ENCODE peak calls at places on chromosomes 5 and 9, in five cellular contexts. One of them, this sample, is unnamed.
A peak's percentile ranks its signal among the peaks of the same experiment; 100 is the strongest.

GRCh38 chr5:102911973-102912372 is 156.9 kb downstream of the PAM start:
- DNase-seq in pancreas: no peak
- DNase-seq in uterus: no peak
- DNase-seq in IMR-90: peak; percentile 79
- DNase-seq in colonic mucosa: no peak
- DNase-seq in this sample: no peak

GRCh38 chr5:143979044-143979690 is 167.2 kb downstream of the HMHB1 start:
- DNase-seq in pancreas: no peak
- DNase-seq in uterus: no peak
- DNase-seq in IMR-90: no peak
- DNase-seq in colonic mucosa: no peak
- DNase-seq in this sample: peak; percentile 41

GRCh38 chr5:138936-139335 is 47.0 kb downstream of the PLEKHG4B start:
- DNase-seq in pancreas: no peak
- DNase-seq in uterus: no peak
- DNase-seq in IMR-90: no peak
- DNase-seq in colonic mucosa: no peak
- DNase-seq in this sample: no peak

GRCh38 chr5:126274396-126274795 is 148.8 kb upstream of the GRAMD2B start:
- DNase-seq in pancreas: no peak
- DNase-seq in uterus: no peak
- DNase-seq in IMR-90: no peak
- DNase-seq in colonic mucosa: no peak
- DNase-seq in this sample: no peak

GRCh38 chr5:160835818-160836528 is 16.0 kb downstream of the ATP10B start:
- DNase-seq in pancreas: no peak
- DNase-seq in uterus: no peak
- DNase-seq in IMR-90: no peak
- DNase-seq in colonic mucosa: no peak
- DNase-seq in this sample: no peak

GRCh38 chr9:8826281-8826680 is 1026.7 kb upstream of the DMAC1 start:
- DNase-seq in pancreas: no peak
- DNase-seq in uterus: no peak
- DNase-seq in IMR-90: no peak
- DNase-seq in colonic mucosa: no peak
- DNase-seq in this sample: no peak

GRCh38 chr5:176754376-176754942 is 55.9 kb upstream of the UNC5A start:
- DNase-seq in pancreas: no peak
- DNase-seq in uterus: no peak
- DNase-seq in IMR-90: no peak
- DNase-seq in colonic mucosa: no peak
- DNase-seq in this sample: no peak

GRCh38 chr5:80223561-80223960 is 32.3 kb downstream of the SERINC5 start:
- DNase-seq in pancreas: no peak
- DNase-seq in uterus: no peak
- DNase-seq in IMR-90: no peak
- DNase-seq in colonic mucosa: no peak
- DNase-seq in this sample: no peak

GRCh38 chr9:95193067-95193466 is 124.4 kb downstream of the FANCC start:
- DNase-seq in pancreas: no peak
- DNase-seq in uterus: no peak
- DNase-seq in IMR-90: no peak
- DNase-seq in colonic mucosa: no peak
- DNase-seq in this sample: no peak

GRCh38 chr5:10513501-10514442 is 50.1 kb upstream of the ANKRD33B start:
- DNase-seq in pancreas: no peak
- DNase-seq in uterus: no peak
- DNase-seq in IMR-90: peak; percentile 83
- DNase-seq in colonic mucosa: no peak
- DNase-seq in this sample: peak; percentile 66

GRCh38 chr5:75640826-75641225 is 29.6 kb downstream of the ANKDD1B start:
- DNase-seq in pancreas: no peak
- DNase-seq in uterus: no peak
- DNase-seq in IMR-90: peak; percentile 16
- DNase-seq in colonic mucosa: no peak
- DNase-seq in this sample: no peak

GRCh38 chr5:68484307-68485068 is 268.9 kb downstream of the PIK3R1 start:
- DNase-seq in pancreas: no peak
- DNase-seq in uterus: no peak
- DNase-seq in IMR-90: peak; percentile 95
- DNase-seq in colonic mucosa: no peak
- DNase-seq in this sample: no peak

GRCh38 chr9:114283551-114284111 is 39.3 kb upstream of the ORM1 start:
- DNase-seq in pancreas: peak; percentile 49
- DNase-seq in uterus: peak; percentile 12
- DNase-seq in IMR-90: no peak
- DNase-seq in colonic mucosa: no peak
- DNase-seq in this sample: no peak

GRCh38 chr9:127915325-127915752 is 1.5 kb downstream of the ST6GALNAC4 start:
- DNase-seq in pancreas: no peak
- DNase-seq in uterus: no peak
- DNase-seq in IMR-90: no peak
- DNase-seq in colonic mucosa: peak; percentile 67
- DNase-seq in this sample: peak; percentile 33

GRCh38 chr5:61394078-61394701 is 62.1 kb downstream of the ZSWIM6 start:
- DNase-seq in pancreas: no peak
- DNase-seq in uterus: no peak
- DNase-seq in IMR-90: peak; percentile 49
- DNase-seq in colonic mucosa: no peak
- DNase-seq in this sample: no peak

GRCh38 chr5:53035868-53036381 is 46.8 kb downstream of the ITGA2 start:
- DNase-seq in pancreas: no peak
- DNase-seq in uterus: no peak
- DNase-seq in IMR-90: peak; percentile 66
- DNase-seq in colonic mucosa: no peak
- DNase-seq in this sample: no peak

GRCh38 chr5:88172847-88173758 is 95.5 kb downstream of the TMEM161B start:
- DNase-seq in pancreas: no peak
- DNase-seq in uterus: no peak
- DNase-seq in IMR-90: peak; percentile 5
- DNase-seq in colonic mucosa: peak; percentile 32
- DNase-seq in this sample: no peak

GRCh38 chr9:98792096-98792490 is 4.3 kb downstream of the ANKS6 start:
- DNase-seq in pancreas: no peak
- DNase-seq in uterus: no peak
- DNase-seq in IMR-90: no peak
- DNase-seq in colonic mucosa: no peak
- DNase-seq in this sample: no peak

GRCh38 chr5:9188131-9188530 is 357.7 kb downstream of the SEMA5A start:
- DNase-seq in pancreas: no peak
- DNase-seq in uterus: no peak
- DNase-seq in IMR-90: peak; percentile 96
- DNase-seq in colonic mucosa: no peak
- DNase-seq in this sample: no peak

GRCh38 chr5:150487199-150488061 is 20.5 kb upstream of the NDST1 start:
- DNase-seq in pancreas: no peak
- DNase-seq in uterus: peak; percentile 46
- DNase-seq in IMR-90: peak; percentile 34
- DNase-seq in colonic mucosa: peak; percentile 59
- DNase-seq in this sample: peak; percentile 44

GRCh38 chr5:166436857-166437256 is 1854.6 kb upstream of the WWC1 start:
- DNase-seq in pancreas: no peak
- DNase-seq in uterus: no peak
- DNase-seq in IMR-90: no peak
- DNase-seq in colonic mucosa: no peak
- DNase-seq in this sample: no peak

GRCh38 chr9:112065781-112066606 is 109.1 kb downstream of the SUSD1 start:
- DNase-seq in pancreas: peak; percentile 67
- DNase-seq in uterus: peak; percentile 37
- DNase-seq in IMR-90: peak; percentile 94
- DNase-seq in colonic mucosa: peak; percentile 82
- DNase-seq in this sample: no peak

GRCh38 chr5:107487056-107487461 is 183.7 kb downstream of the EFNA5 start:
- DNase-seq in pancreas: no peak
- DNase-seq in uterus: no peak
- DNase-seq in IMR-90: peak; percentile 28
- DNase-seq in colonic mucosa: no peak
- DNase-seq in this sample: no peak

GRCh38 chr5:60652206-60652605 is 47.8 kb downstream of the DEPDC1B start:
- DNase-seq in pancreas: no peak
- DNase-seq in uterus: no peak
- DNase-seq in IMR-90: peak; percentile 94
- DNase-seq in colonic mucosa: no peak
- DNase-seq in this sample: peak; percentile 17

GRCh38 chr5:141355641-141356040 is 820 bp downstream of the PCDHGA4 start:
- DNase-seq in pancreas: no peak
- DNase-seq in uterus: no peak
- DNase-seq in IMR-90: no peak
- DNase-seq in colonic mucosa: no peak
- DNase-seq in this sample: no peak

GRCh38 chr5:44952376-44952775 is 143.6 kb downstream of the MRPS30 start:
- DNase-seq in pancreas: no peak
- DNase-seq in uterus: no peak
- DNase-seq in IMR-90: peak; percentile 15
- DNase-seq in colonic mucosa: no peak
- DNase-seq in this sample: peak; percentile 15

GRCh38 chr9:6818292-6818922 is 60.6 kb downstream of the KDM4C start:
- DNase-seq in pancreas: no peak
- DNase-seq in uterus: no peak
- DNase-seq in IMR-90: no peak
- DNase-seq in colonic mucosa: peak; percentile 43
- DNase-seq in this sample: no peak

GRCh38 chr5:167348980-167349379 is 942.5 kb upstream of the WWC1 start:
- DNase-seq in pancreas: no peak
- DNase-seq in uterus: no peak
- DNase-seq in IMR-90: no peak
- DNase-seq in colonic mucosa: no peak
- DNase-seq in this sample: no peak

GRCh38 chr5:109803854-109804253 is 114.1 kb downstream of the MAN2A1 start:
- DNase-seq in pancreas: no peak
- DNase-seq in uterus: no peak
- DNase-seq in IMR-90: no peak
- DNase-seq in colonic mucosa: no peak
- DNase-seq in this sample: no peak

GRCh38 chr5:109805882-109806281 is 116.2 kb downstream of the MAN2A1 start:
- DNase-seq in pancreas: no peak
- DNase-seq in uterus: no peak
- DNase-seq in IMR-90: no peak
- DNase-seq in colonic mucosa: no peak
- DNase-seq in this sample: no peak

GRCh38 chr5:109805472-109805871 is 115.7 kb downstream of the MAN2A1 start:
- DNase-seq in pancreas: no peak
- DNase-seq in uterus: no peak
- DNase-seq in IMR-90: peak; percentile 33
- DNase-seq in colonic mucosa: no peak
- DNase-seq in this sample: no peak
- H3K36me3 ChIP-seq in pancreas: no peaks in the 10 kb centered on the region
- H3K36me3 ChIP-seq in uterus: peaks cover 4% of the 10 kb centered on the region
- H3K36me3 ChIP-seq in IMR-90: no peaks in the 10 kb centered on the region
- H3K36me3 ChIP-seq in colonic mucosa: no peaks in the 10 kb centered on the region
- H3K36me3 ChIP-seq in this sample: peaks cover 14% of the 10 kb centered on the region

DNA sequence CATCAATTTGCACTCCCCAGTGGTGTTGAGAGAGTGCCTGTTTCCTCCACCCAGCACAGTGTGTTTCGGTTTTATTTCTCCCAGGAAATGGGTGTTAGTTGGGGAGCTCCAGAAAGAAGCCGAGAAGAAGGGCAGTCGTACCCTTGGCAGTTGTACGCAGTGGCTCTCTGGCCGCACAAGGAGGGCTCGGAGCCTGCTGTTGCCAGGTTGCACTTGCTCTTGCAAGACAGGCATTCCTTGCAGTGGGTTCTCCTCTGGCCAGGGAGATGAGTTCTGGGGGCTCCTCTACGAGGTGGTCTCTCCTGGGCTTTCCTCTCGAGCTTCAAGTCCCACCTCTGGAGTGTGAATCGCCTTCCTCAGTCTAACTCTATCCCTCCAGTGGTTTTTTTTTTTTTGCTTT is 29.1 kb downstream of the QRFP start:
- DNase-seq in pancreas: no peak
- DNase-seq in uterus: no peak
- DNase-seq in IMR-90: no peak
- DNase-seq in colonic mucosa: no peak
- DNase-seq in this sample: no peak
- H3K36me3 ChIP-seq in pancreas: no peaks in the 10 kb centered on the region
- H3K36me3 ChIP-seq in uterus: no peaks in the 10 kb centered on the region
- H3K36me3 ChIP-seq in IMR-90: peaks cover 51% of the 10 kb centered on the region
- H3K36me3 ChIP-seq in colonic mucosa: no peaks in the 10 kb centered on the region
- H3K36me3 ChIP-seq in this sample: peaks cover 82% of the 10 kb centered on the region

GRCh38 chr9:120777229-120777628 is 16.0 kb downstream of the FBXW2 start:
- DNase-seq in pancreas: no peak
- DNase-seq in uterus: no peak
- DNase-seq in IMR-90: no peak
- DNase-seq in colonic mucosa: no peak
- DNase-seq in this sample: no peak

GRCh38 chr9:120774719-120775118 is 18.5 kb downstream of the FBXW2 start:
- DNase-seq in pancreas: no peak
- DNase-seq in uterus: no peak
- DNase-seq in IMR-90: no peak
- DNase-seq in colonic mucosa: no peak
- DNase-seq in this sample: no peak

GRCh38 chr9:120778758-120779157 is 14.5 kb downstream of the FBXW2 start:
- DNase-seq in pancreas: no peak
- DNase-seq in uterus: no peak
- DNase-seq in IMR-90: no peak
- DNase-seq in colonic mucosa: no peak
- DNase-seq in this sample: no peak

GRCh38 chr9:120775859-120776258 is 17.4 kb downstream of the FBXW2 start:
- DNase-seq in pancreas: no peak
- DNase-seq in uterus: no peak
- DNase-seq in IMR-90: no peak
- DNase-seq in colonic mucosa: no peak
- DNase-seq in this sample: no peak

DNA sequence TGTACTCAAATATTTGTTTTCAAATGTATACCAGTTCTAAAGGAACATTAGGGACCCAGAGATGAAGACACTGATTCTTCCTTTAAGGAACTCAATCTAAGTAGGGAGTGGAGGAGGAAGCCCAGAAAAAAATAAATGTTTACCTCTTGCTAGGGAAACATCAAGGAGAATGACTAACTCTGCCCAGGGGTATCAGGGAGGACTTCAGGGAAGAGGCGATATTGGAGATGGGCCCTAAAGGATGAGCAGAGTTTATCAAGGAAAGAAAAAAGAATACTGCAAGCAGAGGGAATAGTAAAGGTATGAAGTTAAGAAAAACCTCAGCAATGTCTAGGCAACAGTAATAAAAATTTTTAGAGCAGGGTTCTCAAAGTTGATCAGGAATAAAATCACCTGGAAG is 16.4 kb downstream of the FBXW2 start:
- DNase-seq in pancreas: no peak
- DNase-seq in uterus: no peak
- DNase-seq in IMR-90: no peak
- DNase-seq in colonic mucosa: no peak
- DNase-seq in this sample: no peak
- H3K36me3 ChIP-seq in pancreas: peaks cover 5% of the 10 kb centered on the region
- H3K36me3 ChIP-seq in uterus: no peaks in the 10 kb centered on the region
- H3K36me3 ChIP-seq in IMR-90: peaks cover 16% of the 10 kb centered on the region
- H3K36me3 ChIP-seq in colonic mucosa: no peaks in the 10 kb centered on the region
- H3K36me3 ChIP-seq in this sample: peaks cover 59% of the 10 kb centered on the region

DNA sequence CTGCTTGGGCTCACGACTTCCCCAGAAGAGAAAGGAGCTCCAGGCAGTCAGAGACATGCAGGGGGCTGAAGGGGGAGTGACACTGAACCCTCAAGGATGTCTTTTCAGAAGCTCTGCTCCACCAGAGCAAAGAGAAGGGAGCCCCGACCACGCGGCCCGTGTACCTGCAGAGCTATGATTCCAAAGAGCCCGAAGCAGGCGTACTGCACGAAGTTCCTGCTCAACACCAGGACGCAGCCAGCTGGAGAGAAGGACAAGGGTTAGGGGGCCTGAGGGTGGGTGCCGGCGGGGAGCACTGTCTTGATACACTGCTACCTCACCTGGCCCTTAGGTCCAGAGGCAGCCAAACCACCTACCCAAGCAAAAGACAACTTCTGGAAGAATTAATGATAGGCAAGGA is 9.4 kb downstream of the SURF4 start:
- DNase-seq in pancreas: no peak
- DNase-seq in uterus: no peak
- DNase-seq in IMR-90: no peak
- DNase-seq in colonic mucosa: no peak
- DNase-seq in this sample: no peak
- H3K36me3 ChIP-seq in pancreas: peaks cover 41% of the 10 kb centered on the region
- H3K36me3 ChIP-seq in uterus: no peaks in the 10 kb centered on the region
- H3K36me3 ChIP-seq in IMR-90: peaks cover 86% of the 10 kb centered on the region
- H3K36me3 ChIP-seq in colonic mucosa: peaks cover 23% of the 10 kb centered on the region
- H3K36me3 ChIP-seq in this sample: peaks cover 91% of the 10 kb centered on the region